ENCODE peak calls at places on chromosomes 3 and 15, in seven cellular contexts. One of them, this sample, is unnamed.

GRCh38 chr3:171354049-171354705 is 106.0 kb downstream of the TNIK start:
- DNase-seq in right atrium auricular region: no peak
- DNase-seq in heart left ventricle: no peak
- DNase-seq in fibroblast of the aortic adventitia: no peak
- DNase-seq in IMR-90: no peak
- DNase-seq in mesothelial cell of epicardium: no peak
- DNase-seq in GM10248: no peak
- DNase-seq in this sample: no peak

GRCh38 chr15:75049392-75049791 is 26.0 kb downstream of the PPCDC start:
- DNase-seq in right atrium auricular region: no peak
- DNase-seq in fibroblast of the aortic adventitia: peak; percentile 33
- DNase-seq in heart left ventricle: peak; percentile 88
- DNase-seq in IMR-90: peak; percentile 28
- DNase-seq in mesothelial cell of epicardium: no peak
- DNase-seq in GM10248: no peak
- DNase-seq in this sample: no peak

GRCh38 chr3:6667354-6667753 is 193.6 kb upstream of the GRM7 start:
- DNase-seq in fibroblast of the aortic adventitia: no peak
- DNase-seq in right atrium auricular region: no peak
- DNase-seq in IMR-90: no peak
- DNase-seq in heart left ventricle: no peak
- DNase-seq in mesothelial cell of epicardium: no peak
- DNase-seq in GM10248: no peak
- DNase-seq in this sample: no peak

GRCh38 chr15:63352808-63353207 is 28.8 kb downstream of the CA12 start:
- DNase-seq in GM10248: no peak
- DNase-seq in IMR-90: no peak
- DNase-seq in fibroblast of the aortic adventitia: no peak
- DNase-seq in heart left ventricle: no peak
- DNase-seq in right atrium auricular region: no peak
- DNase-seq in mesothelial cell of epicardium: no peak
- DNase-seq in this sample: no peak

GRCh38 chr15:52803543-52804306 is 13.6 kb upstream of the ONECUT1 start:
- DNase-seq in right atrium auricular region: no peak
- DNase-seq in mesothelial cell of epicardium: no peak
- DNase-seq in GM10248: no peak
- DNase-seq in heart left ventricle: no peak
- DNase-seq in fibroblast of the aortic adventitia: no peak
- DNase-seq in IMR-90: no peak
- DNase-seq in this sample: peak; percentile 17

GRCh38 chr3:117671707-117672318 is 962.2 kb downstream of the TUSC7 start:
- DNase-seq in heart left ventricle: no peak
- DNase-seq in mesothelial cell of epicardium: no peak
- DNase-seq in GM10248: no peak
- DNase-seq in right atrium auricular region: no peak
- DNase-seq in fibroblast of the aortic adventitia: peak; percentile 70
- DNase-seq in IMR-90: no peak
- DNase-seq in this sample: no peak

GRCh38 chr3:32448686-32449474 is 53.8 kb downstream of the CMTM6 start:
- DNase-seq in GM10248: no peak
- DNase-seq in fibroblast of the aortic adventitia: no peak
- DNase-seq in heart left ventricle: no peak
- DNase-seq in IMR-90: no peak
- DNase-seq in right atrium auricular region: no peak
- DNase-seq in mesothelial cell of epicardium: no peak
- DNase-seq in this sample: no peak

GRCh38 chr3:59850352-59850870 is 800.6 kb upstream of the CFAP20DC start:
- DNase-seq in heart left ventricle: no peak
- DNase-seq in IMR-90: no peak
- DNase-seq in mesothelial cell of epicardium: no peak
- DNase-seq in right atrium auricular region: no peak
- DNase-seq in GM10248: no peak
- DNase-seq in fibroblast of the aortic adventitia: no peak
- DNase-seq in this sample: no peak

GRCh38 chr3:514206-514605 is 317.6 kb downstream of the CHL1 start:
- DNase-seq in right atrium auricular region: no peak
- DNase-seq in GM10248: no peak
- DNase-seq in IMR-90: no peak
- DNase-seq in mesothelial cell of epicardium: no peak
- DNase-seq in fibroblast of the aortic adventitia: no peak
- DNase-seq in heart left ventricle: no peak
- DNase-seq in this sample: no peak

GRCh38 chr3:29240248-29240647 is 40.6 kb upstream of the RBMS3 start:
- DNase-seq in GM10248: no peak
- DNase-seq in mesothelial cell of epicardium: no peak
- DNase-seq in IMR-90: peak; percentile 66
- DNase-seq in heart left ventricle: no peak
- DNase-seq in fibroblast of the aortic adventitia: peak; percentile 59
- DNase-seq in right atrium auricular region: no peak
- DNase-seq in this sample: no peak

GRCh38 chr3:58351920-58352319 is 19.2 kb downstream of the PXK start:
- DNase-seq in GM10248: no peak
- DNase-seq in mesothelial cell of epicardium: no peak
- DNase-seq in heart left ventricle: no peak
- DNase-seq in fibroblast of the aortic adventitia: no peak
- DNase-seq in right atrium auricular region: peak; percentile 46
- DNase-seq in IMR-90: no peak
- DNase-seq in this sample: no peak
- TF ChIP-seq CTCF in GM10248: no peak
- TF ChIP-seq CTCF in mesothelial cell of epicardium: no peak
- TF ChIP-seq CTCF in heart left ventricle: no peak
- TF ChIP-seq CTCF in fibroblast of the aortic adventitia: no peak
- TF ChIP-seq CTCF in right atrium auricular region: no peak
- TF ChIP-seq CTCF in IMR-90: no peak
- TF ChIP-seq CTCF in this sample: no peak

GRCh38 chr15:37880009-37880834 is 54.2 kb upstream of the TMCO5A start:
- DNase-seq in fibroblast of the aortic adventitia: peak; percentile 79
- DNase-seq in mesothelial cell of epicardium: no peak
- DNase-seq in heart left ventricle: no peak
- DNase-seq in IMR-90: peak; percentile 75
- DNase-seq in right atrium auricular region: no peak
- DNase-seq in GM10248: no peak
- DNase-seq in this sample: no peak

GRCh38 chr15:37881237-37882013 is 53.0 kb upstream of the TMCO5A start:
- DNase-seq in heart left ventricle: no peak
- DNase-seq in fibroblast of the aortic adventitia: no peak
- DNase-seq in right atrium auricular region: no peak
- DNase-seq in IMR-90: no peak
- DNase-seq in mesothelial cell of epicardium: no peak
- DNase-seq in GM10248: no peak
- DNase-seq in this sample: no peak

GRCh38 chr15:37877851-37878577 is 56.4 kb upstream of the TMCO5A start:
- DNase-seq in GM10248: no peak
- DNase-seq in fibroblast of the aortic adventitia: peak; percentile 83
- DNase-seq in heart left ventricle: no peak
- DNase-seq in IMR-90: peak; percentile 92
- DNase-seq in mesothelial cell of epicardium: no peak
- DNase-seq in right atrium auricular region: no peak
- DNase-seq in this sample: no peak

GRCh38 chr15:37882640-37883039 is 51.8 kb upstream of the TMCO5A start:
- DNase-seq in fibroblast of the aortic adventitia: no peak
- DNase-seq in heart left ventricle: no peak
- DNase-seq in GM10248: no peak
- DNase-seq in IMR-90: no peak
- DNase-seq in right atrium auricular region: no peak
- DNase-seq in mesothelial cell of epicardium: no peak
- DNase-seq in this sample: no peak

GRCh38 chr15:37880835-37881153 is 53.6 kb upstream of the TMCO5A start:
- DNase-seq in mesothelial cell of epicardium: no peak
- DNase-seq in IMR-90: no peak
- DNase-seq in right atrium auricular region: no peak
- DNase-seq in fibroblast of the aortic adventitia: no peak
- DNase-seq in heart left ventricle: no peak
- DNase-seq in GM10248: no peak
- DNase-seq in this sample: no peak
- TF ChIP-seq CTCF in mesothelial cell of epicardium: no peak
- TF ChIP-seq CTCF in IMR-90: no peak
- TF ChIP-seq CTCF in right atrium auricular region: no peak
- TF ChIP-seq CTCF in fibroblast of the aortic adventitia: no peak
- TF ChIP-seq CTCF in heart left ventricle: no peak
- TF ChIP-seq CTCF in GM10248: no peak
- TF ChIP-seq CTCF in this sample: no peak

DNA sequence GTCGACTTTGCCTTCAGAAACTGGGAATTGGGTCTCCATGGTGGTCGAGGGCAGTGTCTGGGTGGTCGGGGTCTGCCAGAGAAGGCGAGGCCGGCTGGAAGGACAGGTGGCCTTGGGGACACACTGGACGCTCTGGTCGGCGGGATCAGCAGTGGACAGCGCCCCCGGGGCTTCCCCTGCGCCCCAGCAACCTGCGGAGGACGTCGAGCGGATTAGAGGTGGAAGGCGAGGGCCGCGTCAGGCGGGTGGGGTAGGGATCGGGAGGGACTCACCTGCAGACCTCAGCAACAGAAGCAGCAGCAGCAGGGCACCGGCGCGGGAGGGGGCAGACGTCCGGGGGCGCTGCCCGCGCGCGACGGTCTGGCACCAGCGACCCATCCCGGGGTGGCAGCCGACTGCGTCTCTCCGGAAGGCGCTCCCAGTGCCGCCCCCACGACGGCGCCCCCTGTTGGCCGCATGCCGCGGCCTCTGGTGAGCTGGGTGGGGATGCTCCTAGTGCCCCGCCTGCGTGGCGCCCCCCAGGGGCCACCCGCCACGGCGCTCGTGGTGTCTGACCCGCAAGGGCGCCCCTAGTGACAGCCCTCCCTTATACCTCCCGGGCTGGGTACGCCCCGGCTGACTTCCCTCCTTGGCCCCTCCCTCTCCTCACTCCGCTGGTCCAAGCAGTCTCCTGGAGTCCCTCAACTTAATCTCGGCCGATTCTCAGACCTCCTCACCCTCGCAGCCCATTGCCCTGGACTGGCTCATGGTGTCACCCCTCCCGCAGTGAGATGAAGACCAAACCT is at the start of gene PRSS50:
- DNase-seq in mesothelial cell of epicardium: no peak
- DNase-seq in right atrium auricular region: no peak
- DNase-seq in IMR-90: no peak
- DNase-seq in fibroblast of the aortic adventitia: no peak
- DNase-seq in heart left ventricle: peak; percentile 64
- DNase-seq in GM10248: peak; percentile 18
- DNase-seq in this sample: no peak
- TF ChIP-seq CTCF in mesothelial cell of epicardium: peak; percentile 32
- TF ChIP-seq CTCF in right atrium auricular region: peak; percentile 44
- TF ChIP-seq CTCF in IMR-90: peak; percentile 48
- TF ChIP-seq CTCF in fibroblast of the aortic adventitia: no peak
- TF ChIP-seq CTCF in heart left ventricle: peak; percentile 13
- TF ChIP-seq CTCF in GM10248: peak; percentile 38
- TF ChIP-seq CTCF in this sample: peak; percentile 28

GRCh38 chr3:70712449-70713082 is 400.1 kb upstream of the MDFIC2 start:
- DNase-seq in right atrium auricular region: no peak
- DNase-seq in mesothelial cell of epicardium: no peak
- DNase-seq in heart left ventricle: no peak
- DNase-seq in fibroblast of the aortic adventitia: no peak
- DNase-seq in IMR-90: no peak
- DNase-seq in GM10248: no peak
- DNase-seq in this sample: no peak

GRCh38 chr3:70722018-70722417 is 409.6 kb upstream of the MDFIC2 start:
- DNase-seq in fibroblast of the aortic adventitia: no peak
- DNase-seq in IMR-90: no peak
- DNase-seq in GM10248: no peak
- DNase-seq in mesothelial cell of epicardium: no peak
- DNase-seq in heart left ventricle: no peak
- DNase-seq in right atrium auricular region: no peak
- DNase-seq in this sample: no peak

DNA sequence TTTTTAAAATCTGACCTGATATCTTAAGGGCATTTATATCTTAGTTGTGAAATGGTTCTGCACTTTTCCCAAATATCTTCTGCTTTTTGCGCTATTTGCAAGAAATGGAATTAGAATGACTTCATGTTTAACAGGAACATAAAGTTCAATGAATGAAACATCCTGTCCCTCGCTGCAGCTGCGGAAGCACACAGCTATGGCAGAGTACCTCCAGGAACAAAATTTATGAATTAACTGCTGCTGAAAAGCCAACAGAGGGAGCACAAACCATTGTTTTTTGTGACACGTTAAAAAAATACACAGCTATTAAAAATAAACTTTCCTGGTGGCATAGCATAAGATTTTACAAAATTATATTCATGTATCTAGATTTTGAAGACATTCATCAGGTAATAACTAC is 404.4 kb upstream of the MDFIC2 start:
- DNase-seq in IMR-90: peak; percentile 48
- DNase-seq in mesothelial cell of epicardium: no peak
- DNase-seq in GM10248: no peak
- DNase-seq in right atrium auricular region: no peak
- DNase-seq in heart left ventricle: no peak
- DNase-seq in fibroblast of the aortic adventitia: peak; percentile 76
- DNase-seq in this sample: no peak
- TF ChIP-seq CTCF in IMR-90: peak; percentile 52
- TF ChIP-seq CTCF in mesothelial cell of epicardium: no peak
- TF ChIP-seq CTCF in GM10248: no peak
- TF ChIP-seq CTCF in right atrium auricular region: peak; percentile 69
- TF ChIP-seq CTCF in heart left ventricle: peak; percentile 41
- TF ChIP-seq CTCF in fibroblast of the aortic adventitia: peak; percentile 57
- TF ChIP-seq CTCF in this sample: no peak

GRCh38 chr3:16355864-16356263 is 90.9 kb downstream of the OXNAD1 start:
- DNase-seq in fibroblast of the aortic adventitia: no peak
- DNase-seq in heart left ventricle: no peak
- DNase-seq in mesothelial cell of epicardium: no peak
- DNase-seq in IMR-90: no peak
- DNase-seq in right atrium auricular region: no peak
- DNase-seq in GM10248: no peak
- DNase-seq in this sample: no peak

GRCh38 chr3:16354291-16354690 is 89.3 kb downstream of the OXNAD1 start:
- DNase-seq in heart left ventricle: no peak
- DNase-seq in GM10248: no peak
- DNase-seq in IMR-90: no peak
- DNase-seq in right atrium auricular region: no peak
- DNase-seq in mesothelial cell of epicardium: no peak
- DNase-seq in fibroblast of the aortic adventitia: no peak
- DNase-seq in this sample: no peak

GRCh38 chr3:16359331-16359730 is 94.3 kb downstream of the OXNAD1 start:
- DNase-seq in right atrium auricular region: no peak
- DNase-seq in mesothelial cell of epicardium: no peak
- DNase-seq in IMR-90: no peak
- DNase-seq in fibroblast of the aortic adventitia: no peak
- DNase-seq in heart left ventricle: no peak
- DNase-seq in GM10248: no peak
- DNase-seq in this sample: no peak

GRCh38 chr3:16357698-16358097 is 92.7 kb downstream of the OXNAD1 start:
- DNase-seq in fibroblast of the aortic adventitia: peak; percentile 57
- DNase-seq in mesothelial cell of epicardium: no peak
- DNase-seq in IMR-90: no peak
- DNase-seq in GM10248: no peak
- DNase-seq in right atrium auricular region: no peak
- DNase-seq in heart left ventricle: no peak
- DNase-seq in this sample: no peak

DNA sequence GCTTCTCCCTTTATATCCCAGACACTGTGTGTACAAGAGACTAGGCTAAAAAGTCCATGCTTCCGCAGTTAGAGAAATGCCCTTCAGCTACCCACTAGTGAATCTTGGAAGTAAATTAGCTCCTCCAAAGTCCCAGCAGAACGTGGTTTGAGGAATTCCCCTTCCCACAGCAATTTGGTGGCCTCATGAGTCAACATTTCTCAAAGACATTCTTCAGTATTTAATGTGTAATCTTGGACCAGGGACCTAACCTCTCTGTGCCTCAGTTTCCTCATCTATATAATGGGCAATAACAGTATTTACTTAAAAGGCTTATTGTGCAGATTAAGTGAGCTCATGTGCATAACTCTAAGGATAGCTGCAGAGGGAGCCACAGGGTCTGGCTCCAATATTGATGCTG is 92.2 kb downstream of the OXNAD1 start:
- DNase-seq in mesothelial cell of epicardium: no peak
- DNase-seq in right atrium auricular region: no peak
- DNase-seq in GM10248: no peak
- DNase-seq in IMR-90: peak; percentile 18
- DNase-seq in heart left ventricle: no peak
- DNase-seq in fibroblast of the aortic adventitia: peak; percentile 8
- DNase-seq in this sample: no peak
- TF ChIP-seq CTCF in mesothelial cell of epicardium: no peak
- TF ChIP-seq CTCF in right atrium auricular region: no peak
- TF ChIP-seq CTCF in GM10248: no peak
- TF ChIP-seq CTCF in IMR-90: peak; percentile 7
- TF ChIP-seq CTCF in heart left ventricle: no peak
- TF ChIP-seq CTCF in fibroblast of the aortic adventitia: no peak
- TF ChIP-seq CTCF in this sample: no peak

This sample was measured in GM13977.